ENCODE peak calls at places on chromosomes 2 and 18, in nine cellular contexts. D, P, G, O, N, K, X, S and W are unnamed samples.

GRCh38 chr18:10119991-10120390 is 206.2 kb downstream of the VAPA start:
- DNase-seq in P (no peak), G (no peak), N (no peak), O (no peak), K (no peak), S (no peak), D (no peak), X (no peak), W (no peak)

GRCh38 chr2:66103581-66103980 is 331.3 kb upstream of the MEIS1 start:
- DNase-seq in P (no peak), X (no peak), S (no peak), D (no peak), N (no peak), K (no peak), O (no peak), G (no peak), W (no peak)

GRCh38 chr2:233620204-233620603 is 2.8 kb downstream of the UGT1A8 start:
- DNase-seq in G (peak), N (no peak), P (no peak), K (no peak), S (no peak), O (no peak), X (no peak), D (no peak), W (no peak)

GRCh38 chr18:58230438-58231179 is 186.6 kb downstream of the NEDD4L start:
- DNase-seq in S (peak), X (no peak), P (no peak), K (no peak), D (peak), G (peak), N (peak), O (no peak), W (no peak)

GRCh38 chr2:176129825-176130152 is 284 bp downstream of the HOXD8 start:
- DNase-seq in K (no peak), O (peak), D (no peak), N (no peak), X (no peak), S (no peak), P (no peak), G (no peak), W (no peak)

GRCh38 chr2:66673286-66673685 is 238.4 kb downstream of the MEIS1 start:
- DNase-seq in X (no peak), O (no peak), K (no peak), D (no peak), G (no peak), N (no peak), P (no peak), S (no peak), W (no peak)

GRCh38 chr2:44429034-44429433 is 67.3 kb downstream of the CAMKMT start:
- DNase-seq in P (no peak), N (peak), G (no peak), X (no peak), O (no peak), S (peak), D (no peak), K (no peak), W (no peak)

GRCh38 chr2:176105727-176106635 is 1.1 kb upstream of the HOXD11 start:
- DNase-seq in S (no peak), K (no peak), N (no peak), D (no peak), P (no peak), X (no peak), G (no peak), O (no peak), W (no peak)

GRCh38 chr18:35334821-35335220 is 9.4 kb downstream of the ZNF24 start:
- DNase-seq in D (no peak), P (no peak), N (peak), G (no peak), K (no peak), O (no peak), S (peak), X (no peak), W (no peak)

GRCh38 chr2:60676950-60677349 is 79.1 kb upstream of the PAPOLG start:
- DNase-seq in O (no peak), N (no peak), D (no peak), X (no peak), S (no peak), K (no peak), G (no peak), P (no peak), W (no peak)

GRCh38 chr2:162838141-162838500 is 446 bp downstream of the KCNH7 start:
- DNase-seq in P (no peak), X (no peak), O (no peak), K (no peak), N (no peak), G (no peak), S (no peak), D (no peak), W (no peak)

GRCh38 chr18:79980585-79980984 is 7.8 kb downstream of the TXNL4A start:
- DNase-seq in O (no peak), X (no peak), D (no peak), G (no peak), N (no peak), P (no peak), S (no peak), K (no peak), W (no peak)

GRCh38 chr2:71813801-71814470 is 333.7 kb downstream of the CYP26B1 start:
- DNase-seq in X (no peak), K (no peak), G (no peak), S (peak), O (peak), D (no peak), N (no peak), P (no peak), W (no peak)

GRCh38 chr2:240957656-240958365 is 40.6 kb upstream of the SNED1 start:
- DNase-seq in O (peak), X (no peak), K (peak), N (no peak), D (no peak), S (no peak), G (peak), P (no peak), W (peak)

GRCh38 chr2:26840937-26841610 is 6.9 kb upstream of the DPYSL5 start:
- DNase-seq in K (no peak), O (no peak), D (peak), P (no peak), G (no peak), N (no peak), S (no peak), X (no peak), W (no peak)

GRCh38 chr2:109304248-109304647 is 175.2 kb downstream of the SH3RF3 start:
- DNase-seq in N (no peak), X (no peak), K (no peak), S (no peak), O (no peak), D (no peak), P (no peak), G (no peak), W (no peak)

GRCh38 chr2:96098900-96099590 is 17.3 kb downstream of the ADRA2B start:
- DNase-seq in S (no peak), P (no peak), X (no peak), G (peak), O (peak), K (no peak), D (no peak), N (no peak), W (no peak)

GRCh38 chr18:38909972-38910371 is 1344.4 kb upstream of the CELF4 start:
- DNase-seq in K (no peak), X (no peak), O (no peak), S (no peak), N (peak), G (no peak), D (no peak), P (no peak), W (no peak)

GRCh38 chr2:25274868-25275574 is 66.7 kb downstream of the DNMT3A start:
- DNase-seq in N (no peak), D (peak), S (peak), P (no peak), O (no peak), X (no peak), G (peak), K (no peak), W (no peak)

GRCh38 chr2:109260886-109261700 is 132.1 kb downstream of the SH3RF3 start:
- DNase-seq in D (peak), K (no peak), G (peak), P (no peak), O (peak), S (peak), N (no peak), X (no peak), W (no peak)

GRCh38 chr2:101431486-101431885 is 43.4 kb downstream of the RFX8 start:
- DNase-seq in N (no peak), O (no peak), D (no peak), G (no peak), X (no peak), P (no peak), K (no peak), S (peak), W (no peak)

GRCh38 chr18:4356929-4357328 is 98.2 kb downstream of the DLGAP1 start:
- DNase-seq in D (no peak), P (no peak), S (no peak), K (no peak), X (no peak), N (no peak), O (no peak), G (no peak), W (no peak)

GRCh38 chr2:84878896-84879594 is 1.8 kb downstream of the TRABD2A start:
- DNase-seq in N (no peak), S (no peak), O (peak), D (no peak), K (no peak), P (no peak), G (no peak), X (no peak), W (no peak)

GRCh38 chr2:70708376-70709199 is 59.4 kb downstream of the ADD2 start:
- DNase-seq in P (no peak), D (peak), O (no peak), X (no peak), S (peak), G (no peak), N (no peak), K (no peak), W (no peak)

GRCh38 chr2:128591022-128591840 is 272.6 kb upstream of the HS6ST1 start:
- DNase-seq in K (no peak), S (no peak), P (no peak), D (no peak), N (no peak), X (no peak), O (no peak), G (no peak), W (no peak)

GRCh38 chr2:39227628-39228412 is 15.9 kb downstream of the CDKL4 start:
- DNase-seq in P (peak), K (peak), G (peak), S (peak), O (peak), N (peak), D (peak), X (peak), W (peak)

GRCh38 chr2:9256570-9257043 is 50.0 kb downstream of the ASAP2 start:
- DNase-seq in D (no peak), N (no peak), G (no peak), S (peak), X (no peak), K (no peak), P (no peak), O (peak), W (no peak)

GRCh38 chr2:66301073-66301766 is 133.7 kb upstream of the MEIS1 start:
- DNase-seq in D (no peak), S (peak), P (no peak), G (no peak), N (no peak), X (no peak), K (peak), O (no peak), W (no peak)

GRCh38 chr18:63924551-63924950 is 16.8 kb downstream of the SERPINB10 start:
- DNase-seq in S (no peak), D (no peak), O (no peak), K (no peak), G (no peak), X (no peak), P (no peak), N (no peak), W (no peak)

GRCh38 chr2:54709341-54709809 is 14.1 kb upstream of the EML6 start:
- DNase-seq in P (no peak), O (peak), X (no peak), G (peak), D (peak), S (no peak), K (no peak), N (no peak), W (no peak)

GRCh38 chr2:176173679-176174381 is 14.6 kb upstream of the HOXD1 start:
- DNase-seq in O (no peak), X (no peak), P (no peak), N (no peak), K (no peak), S (no peak), G (no peak), D (no peak), W (no peak)

GRCh38 chr2:152716805-152717241 is 438 bp downstream of the PRPF40A start:
- DNase-seq in P (peak), O (no peak), K (no peak), N (no peak), D (peak), S (peak), G (peak), X (peak), W (no peak)

GRCh38 chr2:108960006-108960405 is 29.0 kb downstream of the EDAR start:
- DNase-seq in O (no peak), K (no peak), G (no peak), N (no peak), P (no peak), X (no peak), D (no peak), S (no peak), W (no peak)

GRCh38 chr18:24126155-24126947 is 12.5 kb upstream of the CABYR start:
- DNase-seq in O (no peak), K (no peak), D (no peak), N (no peak), G (no peak), X (no peak), S (peak), P (no peak), W (no peak)

GRCh38 chr2:65630643-65631042 is 198.2 kb upstream of the SPRED2 start:
- DNase-seq in G (no peak), K (no peak), S (peak), D (no peak), X (no peak), N (peak), P (peak), O (no peak), W (no peak)

GRCh38 chr2:11571170-11571569 is 37.3 kb downstream of the GREB1 start:
- DNase-seq in X (no peak), D (no peak), P (no peak), S (no peak), K (no peak), G (no peak), O (no peak), N (no peak), W (no peak)

GRCh38 chr2:11574176-11575046 is 40.6 kb downstream of the GREB1 start:
- DNase-seq in K (no peak), X (no peak), N (no peak), G (no peak), S (no peak), D (no peak), O (no peak), P (no peak), W (no peak)

GRCh38 chr2:11576398-11576797 is 42.6 kb downstream of the GREB1 start:
- DNase-seq in X (no peak), N (no peak), S (no peak), K (no peak), P (no peak), D (no peak), O (no peak), G (no peak), W (no peak)

GRCh38 chr2:11572996-11573395 is 39.2 kb downstream of the GREB1 start:
- DNase-seq in O (no peak), K (no peak), N (no peak), X (no peak), S (no peak), G (no peak), P (no peak), D (no peak), W (no peak)

GRCh38 chr2:11573418-11574175 is 39.8 kb downstream of the GREB1 start:
- DNase-seq in X (no peak), O (no peak), D (no peak), N (no peak), G (no peak), K (no peak), P (no peak), S (no peak), W (no peak)
- TF ChIP-seq CTCF in X (no peak), O (no peak), D (no peak), N (no peak), G (no peak), K (no peak), P (no peak), S (no peak), W (no peak)

DNA sequence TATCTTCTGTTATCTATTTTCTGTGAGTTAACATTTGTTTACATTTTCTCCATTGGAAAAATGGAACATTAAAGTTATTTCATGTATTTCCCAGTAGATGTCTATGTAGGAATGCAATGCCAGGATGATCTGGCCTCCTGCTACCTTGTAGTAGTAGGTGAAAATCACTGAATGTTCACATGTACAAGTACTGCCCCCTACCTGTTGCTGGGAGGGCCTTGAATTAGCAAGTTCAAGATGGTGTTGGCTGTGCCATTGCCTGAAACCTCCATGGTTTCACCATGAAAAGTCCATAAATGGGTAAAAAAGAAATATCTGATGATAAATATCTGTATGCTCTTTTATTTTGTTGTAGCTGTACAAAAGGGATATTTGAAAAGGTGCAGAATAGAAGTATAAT is 30.7 kb downstream of the XRCC5 start:
- DNase-seq in X (no peak), O (peak), N (no peak), K (no peak), D (peak), S (no peak), G (peak), P (no peak), W (no peak)
- TF ChIP-seq CTCF in X (peak), O (peak), N (peak), K (no peak), D (peak), S (peak), G (no peak), P (no peak), W (peak)

GRCh38 chr2:112584891-112585250 is 462 bp downstream of the CHCHD5 start:
- DNase-seq in O (no peak), G (no peak), D (no peak), X (no peak), K (no peak), N (no peak), P (no peak), S (no peak), W (no peak)

GRCh38 chr2:112582314-112582746 is 2.1 kb upstream of the CHCHD5 start:
- DNase-seq in S (peak), P (peak), D (peak), K (peak), O (no peak), N (peak), G (peak), X (no peak), W (no peak)

GRCh38 chr2:112585400-112585799 is 991 bp downstream of the CHCHD5 start:
- DNase-seq in N (no peak), D (no peak), O (no peak), G (no peak), P (no peak), S (no peak), X (no peak), K (no peak), W (no peak)

GRCh38 chr2:112584134-112584890 is at the start of gene CHCHD5:
- DNase-seq in O (peak), X (peak), N (peak), P (peak), D (peak), G (peak), S (peak), K (peak), W (peak)

DNA sequence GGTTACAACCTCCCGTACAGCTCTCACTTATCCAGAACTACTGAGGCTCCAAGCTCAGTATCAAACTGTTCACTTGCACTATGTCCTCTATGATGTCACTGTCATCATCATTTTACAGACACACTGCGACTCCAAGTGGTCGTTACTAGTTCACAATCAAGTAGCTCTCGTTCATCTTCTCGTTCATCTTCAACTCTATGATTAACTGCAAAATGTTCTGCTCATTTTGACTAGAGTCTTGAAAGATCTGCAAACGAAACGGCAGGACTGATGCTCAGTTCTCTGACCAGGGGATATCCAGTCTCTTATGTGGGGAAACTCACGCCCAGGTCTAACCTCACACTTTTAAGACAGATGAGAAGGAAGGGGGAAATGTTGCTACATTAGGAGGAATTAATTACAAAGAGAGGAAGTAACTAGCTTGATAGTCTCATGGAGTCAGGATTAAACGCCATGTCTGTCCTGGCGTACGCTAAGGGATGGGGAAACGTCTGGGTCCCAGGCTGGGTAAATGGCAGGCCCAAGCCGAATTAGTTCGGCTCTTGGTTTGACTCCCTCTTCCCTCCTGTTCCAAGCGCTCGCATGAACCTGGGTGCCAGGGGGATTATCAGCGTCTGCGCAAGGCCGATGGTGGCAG is 794 bp upstream of the CHCHD5 start:
- DNase-seq in N (no peak), S (peak), O (no peak), X (no peak), D (peak), G (no peak), P (no peak), K (peak), W (no peak)
- TF ChIP-seq CTCF in N (no peak), S (no peak), O (no peak), X (no peak), D (no peak), G (no peak), P (no peak), K (no peak), W (no peak)

GRCh38 chr2:19358242-19359020 is at the start of gene OSR1:
- DNase-seq in O (peak), X (peak), N (peak), P (peak), K (no peak), G (peak), S (peak), D (no peak), W (peak)
- TF ChIP-seq CTCF in O (no peak), X (no peak), N (peak), P (no peak), K (no peak), G (no peak), S (no peak), D (no peak), W (no peak)

DNA sequence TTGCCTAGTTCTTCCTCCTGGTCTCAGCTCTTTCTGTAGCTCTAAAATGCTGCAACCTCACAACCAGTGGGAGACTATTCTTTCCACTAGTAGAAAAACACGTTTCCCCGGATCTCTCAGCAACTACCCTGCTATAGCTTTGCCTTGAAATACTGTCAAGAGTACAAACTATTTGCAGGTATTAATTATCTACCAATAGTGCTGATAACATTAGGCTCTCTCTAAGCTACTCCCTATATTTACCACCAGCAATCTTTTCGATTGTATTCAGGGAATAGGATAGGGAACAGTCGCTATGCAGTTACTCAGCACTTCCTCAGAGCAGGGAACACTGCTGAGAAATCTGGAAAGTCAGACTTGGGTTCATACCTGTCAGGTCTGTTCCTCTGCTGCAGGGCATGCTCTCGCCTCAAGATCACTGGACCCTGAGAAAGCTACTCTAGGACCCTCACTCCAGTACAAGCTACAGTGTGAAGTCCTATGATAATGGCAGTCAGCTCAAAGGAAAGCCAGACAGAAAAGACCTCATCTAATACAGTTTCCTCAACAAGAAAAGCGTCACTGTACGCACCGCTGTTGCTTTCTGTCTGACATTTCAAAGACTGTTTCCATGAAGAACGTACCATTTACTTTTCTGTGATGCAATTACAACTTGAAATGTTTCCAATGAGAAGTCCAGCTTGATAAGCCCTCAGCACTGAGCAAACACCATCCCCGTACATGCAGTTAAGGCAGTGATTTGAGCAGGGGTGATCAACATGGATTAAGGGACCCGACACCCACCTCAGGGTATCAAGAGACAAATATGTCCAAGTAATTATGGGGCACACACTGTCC is 22.7 kb downstream of the GDF7 start:
- DNase-seq in K (no peak), O (no peak), P (no peak), G (no peak), N (no peak), S (no peak), D (no peak), X (no peak), W (no peak)
- TF ChIP-seq CTCF in K (no peak), O (no peak), P (no peak), G (no peak), N (no peak), S (no peak), D (no peak), X (no peak), W (no peak)

GRCh38 chr18:26771524-26771923 is 94.0 kb downstream of the AQP4 start:
- DNase-seq in D (peak), X (no peak), S (no peak), O (peak), K (no peak), N (no peak), P (no peak), G (no peak), W (no peak)
- TF ChIP-seq CTCF in D (peak), X (peak), S (peak), O (peak), K (no peak), N (peak), P (no peak), G (no peak), W (peak)

GRCh38 chr2:206502729-206503128 is 59.4 kb downstream of the ADAM23 start:
- DNase-seq in X (no peak), N (no peak), K (no peak), S (no peak), G (no peak), O (no peak), D (no peak), P (no peak), W (no peak)
- TF ChIP-seq CTCF in X (peak), N (no peak), K (no peak), S (no peak), G (no peak), O (peak), D (no peak), P (no peak), W (no peak)